ENCODE peak calls at places on chromosome 11, in four cellular contexts. H, V, P and M are unnamed samples.

GRCh38 chr11:103898065-103898464 is 138.4 kb upstream of the DDI1 start:
- DNase-seq in P (no peak), H (no peak), V (peak), M (no peak)

GRCh38 chr11:57288771-57289579 is 35.8 kb downstream of the TNKS1BP1 start:
- DNase-seq in H (no peak), V (no peak), P (peak), M (no peak)

GRCh38 chr11:125995313-125995712 is 49.5 kb downstream of the VSIG10L2 start:
- DNase-seq in H (no peak), P (no peak), V (no peak), M (no peak)

GRCh38 chr11:6393989-6394670 is 3.9 kb downstream of the SMPD1 start:
- DNase-seq in H (no peak), P (no peak), V (no peak), M (no peak)

GRCh38 chr11:32438883-32439487 is 3.6 kb upstream of the WT1 start:
- DNase-seq in H (no peak), P (no peak), V (no peak), M (no peak)

GRCh38 chr11:86696004-86696403 is 23.6 kb upstream of the ME3 start:
- DNase-seq in P (peak), H (no peak), V (no peak), M (no peak)

GRCh38 chr11:88016392-88017020 is 158.7 kb downstream of the RAB38 start:
- DNase-seq in P (peak), H (peak), V (peak), M (peak)

GRCh38 chr11:42870480-42870879 is 441.3 kb upstream of the API5 start:
- DNase-seq in H (no peak), V (no peak), P (no peak), M (no peak)

GRCh38 chr11:10916674-10917073 is 58.8 kb upstream of the ZBED5 start:
- DNase-seq in P (no peak), V (no peak), H (no peak), M (no peak)

DNA sequence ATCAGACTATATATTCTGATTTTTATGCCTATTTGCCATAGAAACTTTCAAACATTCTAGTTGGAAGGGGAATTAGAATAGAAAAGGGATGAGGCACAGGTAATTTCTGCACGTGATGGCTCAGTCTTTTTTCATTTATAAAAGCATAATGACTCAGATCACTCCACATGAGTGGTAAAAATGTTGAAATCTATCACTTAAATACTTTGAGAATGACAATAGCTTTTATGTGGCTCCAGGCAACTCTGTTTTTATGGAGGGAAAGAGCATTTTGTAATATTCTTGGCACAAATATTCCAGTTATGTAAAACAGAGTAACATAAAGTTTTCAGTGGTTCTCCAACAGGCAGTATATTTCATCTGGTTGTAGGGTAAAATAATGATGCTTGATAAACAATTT is 5.9 kb upstream of the MMP3 start:
- DNase-seq in V (no peak), P (no peak), H (no peak), M (no peak)
- TF ChIP-seq TARDBP in V (no peak), P (no peak), H (no peak), M (no peak)

GRCh38 chr11:121476379-121477032 is 23.7 kb upstream of the SORL1-AS1 start:
- DNase-seq in V (no peak), P (peak), H (no peak), M (no peak)
- TF ChIP-seq TARDBP in V (no peak), P (no peak), H (no peak), M (no peak)

DNA sequence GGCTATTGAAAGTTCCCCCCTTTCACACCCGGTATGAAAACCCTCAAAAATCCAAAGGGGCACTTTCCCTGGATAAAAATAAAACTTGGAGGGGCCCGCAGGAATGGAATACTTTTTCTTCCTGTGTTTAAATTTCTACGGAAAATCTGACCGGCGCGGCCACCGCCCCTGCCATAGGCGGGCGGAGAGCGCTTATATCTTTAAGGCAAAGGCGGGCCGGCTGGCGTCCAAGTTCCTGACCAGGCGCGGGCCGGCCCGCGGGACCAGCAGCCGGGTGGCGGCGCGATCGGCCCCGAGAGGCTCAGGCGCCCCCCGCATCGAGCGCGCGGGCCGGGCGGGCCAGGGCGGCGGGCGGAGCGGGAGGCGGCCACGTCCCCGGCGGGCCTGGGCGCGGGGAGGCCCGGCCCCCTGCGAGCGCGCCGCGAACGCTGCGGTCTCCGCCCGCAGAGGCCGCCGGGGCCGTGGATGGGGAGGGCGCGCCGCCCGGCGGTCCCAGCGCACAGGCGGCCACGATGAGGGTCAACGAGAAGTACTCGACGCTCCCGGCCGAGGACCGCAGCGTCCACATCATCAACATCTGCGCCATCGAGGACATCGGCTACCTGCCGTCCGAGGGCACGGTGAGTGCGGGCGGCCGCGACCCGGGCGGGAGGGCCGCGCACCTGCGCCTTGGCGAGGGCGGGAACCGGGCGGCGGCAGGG is at the start of gene ANO1:
- DNase-seq in H (peak), P (no peak), V (no peak), M (peak)
- TF ChIP-seq TARDBP in H (no peak), P (no peak), V (no peak), M (no peak)

GRCh38 chr11:96198466-96198808 is 144.6 kb downstream of the MAML2 start:
- DNase-seq in P (no peak), V (no peak), H (no peak), M (no peak)

GRCh38 chr11:96197221-96197620 is 145.8 kb downstream of the MAML2 start:
- DNase-seq in H (no peak), V (no peak), P (no peak), M (no peak)

GRCh38 chr11:96199563-96200025 is 143.4 kb downstream of the MAML2 start:
- DNase-seq in V (no peak), P (no peak), H (no peak), M (no peak)

GRCh38 chr11:96197801-96198465 is 145.1 kb downstream of the MAML2 start:
- DNase-seq in P (no peak), H (no peak), V (no peak), M (no peak)

GRCh38 chr11:96200243-96200642 is 142.8 kb downstream of the MAML2 start:
- DNase-seq in H (no peak), P (no peak), V (no peak), M (no peak)
- TF ChIP-seq TARDBP in H (no peak), P (no peak), V (no peak), M (no peak)

GRCh38 chr11:120956710-120957500 is 67.0 kb upstream of the TBCEL start:
- DNase-seq in V (no peak), H (no peak), P (no peak), M (no peak)
- TF ChIP-seq TARDBP in V (no peak), H (no peak), P (no peak), M (no peak)

GRCh38 chr11:65014146-65014960 is at the start of gene ARL2:
- DNase-seq in V (no peak), H (no peak), P (peak), M (no peak)
- TF ChIP-seq TARDBP in V (peak), H (peak), P (no peak), M (no peak)

DNA sequence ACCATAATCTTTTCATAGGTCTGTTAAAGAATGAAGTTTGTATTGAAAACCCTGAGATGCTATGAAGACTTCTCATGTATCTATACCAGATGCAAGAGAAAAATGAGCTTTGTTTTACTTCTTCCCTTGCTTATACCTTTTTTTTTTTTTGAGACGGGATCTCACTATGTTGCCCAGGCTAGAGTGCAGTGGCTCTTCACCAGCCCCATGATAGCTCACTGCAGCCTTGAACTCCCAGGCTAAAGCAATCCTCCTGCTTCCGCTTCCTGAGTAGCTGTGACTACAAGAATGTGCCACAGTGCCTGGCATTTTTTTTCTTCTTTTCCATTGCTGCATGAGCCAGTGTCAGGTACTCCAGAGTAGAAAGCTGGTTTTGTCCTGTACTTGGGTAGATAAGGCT is 10.8 kb downstream of the CEP295 start:
- DNase-seq in H (no peak), P (no peak), V (no peak), M (no peak)
- TF ChIP-seq TARDBP in H (no peak), P (no peak), V (no peak), M (no peak)

GRCh38 chr11:77596626-77597025 is 6.9 kb downstream of the AQP11 start:
- DNase-seq in P (no peak), H (no peak), V (no peak), M (no peak)

GRCh38 chr11:77598195-77598594 is 8.4 kb downstream of the AQP11 start:
- DNase-seq in P (no peak), V (no peak), H (no peak), M (no peak)

GRCh38 chr11:77604281-77604680 is 14.5 kb downstream of the AQP11 start:
- DNase-seq in V (no peak), H (no peak), P (no peak), M (no peak)

GRCh38 chr11:77602385-77603105 is 12.8 kb downstream of the AQP11 start:
- DNase-seq in V (no peak), P (peak), H (no peak), M (no peak)
- TF ChIP-seq TARDBP in V (no peak), P (no peak), H (no peak), M (no peak)